ENCODE peak calls at places on chromosome 17, in seven cellular contexts. L is BE2C, U is A549, W is kidney, Y is colonic mucosa, D is prostate gland, K is GM10248. S is an unnamed sample.

GRCh38 chr17:80105762-80106161 is 4.4 kb downstream of the GAA start:
- DNase-seq in L (no peak), U (no peak), W (peak; percentile 74), Y (no peak), D (no peak), K (no peak), S (no peak)

GRCh38 chr17:7056386-7056785 is 12.5 kb upstream of the SLC16A11 start:
- DNase-seq in L (no peak), U (no peak), W (no peak), Y (no peak), D (no peak), K (no peak), S (no peak)

GRCh38 chr17:72407336-72408121 is 286.7 kb downstream of the SOX9 start:
- DNase-seq in L (peak; percentile 87), U (peak; percentile 93), W (peak; percentile 90), Y (peak; percentile 84), D (peak; percentile 88), K (peak; percentile 55), S (peak; percentile 69)

GRCh38 chr17:81711814-81712467 is at the start of gene SLC25A10:
- DNase-seq in L (peak; percentile 85), U (peak; percentile 87), W (peak; percentile 95), Y (peak; percentile 87), D (peak; percentile 49), K (peak; percentile 93), S (peak; percentile 95)

GRCh38 chr17:78360371-78361226 is 722 bp upstream of the SOCS3 start:
- DNase-seq in L (peak; percentile 95), U (peak; percentile 92), W (peak; percentile 98), Y (peak; percentile 99), D (peak; percentile 89), K (peak; percentile 91), S (peak; percentile 96)

GRCh38 chr17:49337900-49338299 is 24.1 kb downstream of the ZNF652 start:
- DNase-seq in L (no peak), U (no peak), W (no peak), Y (no peak), D (no peak), K (no peak), S (no peak)

GRCh38 chr17:77601054-77601979 is 357.2 kb upstream of the TNRC6C start:
- DNase-seq in L (no peak), U (no peak), W (peak; percentile 89), Y (no peak), D (no peak), K (no peak), S (no peak)

GRCh38 chr17:59505610-59506276 is 59.7 kb upstream of the DHX40 start:
- DNase-seq in L (no peak), U (no peak), W (no peak), Y (no peak), D (no peak), K (no peak), S (no peak)

GRCh38 chr17:82050152-82050760 is 1.4 kb downstream of the RFNG start:
- DNase-seq in L (no peak), U (no peak), W (peak; percentile 66), Y (no peak), D (no peak), K (no peak), S (no peak)

GRCh38 chr17:79721993-79722671 is 8.6 kb upstream of the ENPP7 start:
- DNase-seq in L (peak; percentile 47), U (peak; percentile 67), W (no peak), Y (no peak), D (no peak), K (no peak), S (peak; percentile 57)

GRCh38 chr17:57999496-58000017 is 7.5 kb downstream of the SRSF1 start:
- DNase-seq in L (no peak), U (peak; percentile 81), W (no peak), Y (no peak), D (peak; percentile 42), K (peak; percentile 40), S (no peak)

GRCh38 chr17:63834431-63835166 is 7.1 kb upstream of the FTSJ3 start:
- DNase-seq in L (peak; percentile 89), U (peak; percentile 95), W (peak; percentile 71), Y (no peak), D (peak; percentile 60), K (peak; percentile 66), S (peak; percentile 59)

GRCh38 chr17:39400547-39401411 is 647 bp downstream of the FBXL20 start:
- DNase-seq in L (no peak), U (no peak), W (peak; percentile 81), Y (peak; percentile 23), D (no peak), K (no peak), S (peak; percentile 12)

GRCh38 chr17:79320331-79320730 is 245.7 kb downstream of the ENGASE start:
- DNase-seq in L (no peak), U (no peak), W (no peak), Y (no peak), D (no peak), K (no peak), S (no peak)

GRCh38 chr17:62627219-62627903 is at the start of gene MRC2:
- DNase-seq in L (peak; percentile 68), U (peak; percentile 84), W (peak; percentile 93), Y (peak; percentile 50), D (peak; percentile 30), K (peak; percentile 67), S (no peak)

GRCh38 chr17:65359016-65359415 is 202.4 kb downstream of the AXIN2 start:
- DNase-seq in L (no peak), U (no peak), W (no peak), Y (no peak), D (no peak), K (no peak), S (no peak)

GRCh38 chr17:66941249-66941648 is 23.3 kb upstream of the CACNG4 start:
- DNase-seq in L (no peak), U (no peak), W (no peak), Y (no peak), D (no peak), K (no peak), S (no peak)

GRCh38 chr17:81553616-81554181 is 1.5 kb upstream of the FAAP100 start:
- DNase-seq in L (peak; percentile 60), U (peak; percentile 71), W (peak; percentile 83), Y (peak; percentile 39), D (no peak), K (no peak), S (no peak)

GRCh38 chr17:42674755-42675347 is 1.9 kb downstream of the PLEKHH3 start:
- DNase-seq in L (no peak), U (no peak), W (peak; percentile 78), Y (no peak), D (peak; percentile 22), K (no peak), S (peak; percentile 75)

GRCh38 chr17:13576661-13577526 is 24.8 kb downstream of the HS3ST3A1 start:
- DNase-seq in L (no peak), U (peak; percentile 20), W (no peak), Y (no peak), D (no peak), K (no peak), S (no peak)

GRCh38 chr17:49012893-49013255 is 15.7 kb downstream of the IGF2BP1 start:
- DNase-seq in L (no peak), U (no peak), W (no peak), Y (no peak), D (no peak), K (no peak), S (no peak)

DNA sequence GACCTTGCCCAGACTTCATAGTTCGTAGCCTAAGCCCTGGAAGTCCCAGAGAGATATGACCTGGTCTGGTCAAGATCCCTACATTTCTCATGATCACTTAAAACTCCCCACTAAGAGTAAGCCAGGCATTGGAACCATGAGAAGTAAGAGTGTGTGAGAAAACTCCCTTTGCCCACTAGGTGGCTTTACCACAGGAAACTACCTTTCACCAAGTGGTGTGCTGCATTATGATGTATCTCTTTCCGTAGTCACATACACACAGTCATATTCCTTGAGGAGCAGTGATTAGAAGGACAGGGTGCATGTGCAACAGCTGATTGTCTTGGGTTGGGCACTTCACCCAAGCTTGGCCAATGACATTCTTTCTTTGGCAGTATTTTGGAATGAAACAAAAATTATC is 639.3 kb downstream of the KCNJ2 start:
- DNase-seq in L (peak; percentile 8), U (peak; percentile 35), W (no peak), Y (no peak), D (no peak), K (no peak), S (no peak)
- TF ChIP-seq CTCF in L (peak; percentile 72), U (no peak), W (peak; percentile 9), Y (peak; percentile 16), D (no peak), K (no peak), S (no peak)

DNA sequence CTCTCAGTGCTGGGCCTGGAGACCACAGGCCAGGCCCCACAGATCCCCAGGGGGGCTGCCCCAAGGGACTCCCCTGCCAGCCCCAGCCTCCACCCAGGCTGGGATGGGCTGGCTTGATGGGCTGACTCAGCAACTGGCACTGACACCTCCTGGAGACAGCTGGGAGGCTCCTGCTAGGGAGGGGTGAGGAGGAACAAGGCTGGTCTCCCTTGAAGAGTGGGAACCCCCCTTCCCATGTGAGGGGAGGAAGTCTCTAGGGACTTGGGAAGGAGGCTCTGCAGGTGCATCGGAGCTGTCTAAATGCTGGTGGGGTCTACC is 10.4 kb downstream of the NHERF1 start:
- DNase-seq in L (peak; percentile 46), U (no peak), W (peak; percentile 70), Y (no peak), D (peak; percentile 55), K (no peak), S (no peak)
- TF ChIP-seq CTCF in L (no peak), U (no peak), W (no peak), Y (no peak), D (no peak), K (no peak), S (no peak)

DNA sequence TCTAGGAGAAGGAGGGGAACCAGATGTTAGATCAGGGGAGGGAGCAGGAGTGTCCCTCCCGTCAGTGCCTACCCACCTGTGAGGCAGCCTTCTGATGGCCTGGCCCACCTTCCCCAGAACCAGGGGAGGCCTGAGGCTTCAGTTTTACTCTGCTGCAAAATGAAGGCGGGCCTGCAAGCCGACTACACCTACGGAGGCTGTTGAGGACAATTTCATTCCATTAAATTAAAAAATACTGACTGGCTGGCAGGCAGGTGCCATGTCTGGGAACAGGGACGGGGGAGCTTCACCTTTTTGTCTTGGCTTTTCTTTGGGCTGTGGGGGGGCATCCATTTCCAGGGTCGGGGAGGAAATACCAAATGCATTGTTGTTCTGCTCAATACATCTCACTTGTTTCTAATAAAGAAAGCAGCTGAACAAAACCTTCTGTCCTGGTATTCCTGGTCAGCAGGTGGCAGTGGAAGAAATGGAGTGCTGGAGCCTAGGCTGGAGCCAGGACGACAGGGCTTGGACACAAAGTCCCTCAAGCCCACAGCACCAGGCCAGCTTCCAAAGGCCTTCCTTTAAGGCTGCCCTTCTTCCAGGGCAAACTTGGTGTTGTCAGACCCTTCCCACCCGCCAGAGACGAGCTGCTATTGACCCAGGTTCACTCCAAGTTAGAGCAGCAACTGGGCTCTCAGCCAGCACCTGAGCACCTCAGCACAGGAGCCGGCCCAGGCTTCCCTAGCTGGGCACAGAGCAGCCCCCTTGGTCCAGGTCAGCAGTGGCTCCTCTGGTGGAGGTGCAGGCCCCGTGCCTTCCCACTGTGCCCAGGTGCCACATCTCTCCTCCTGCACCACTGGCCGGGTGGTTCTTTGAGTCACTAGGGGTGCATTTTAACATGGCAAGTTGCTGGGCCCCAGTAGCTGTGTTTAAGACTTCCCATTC is 23.5 kb downstream of the PLCD3 start:
- DNase-seq in L (no peak), U (peak; percentile 51), W (no peak), Y (no peak), D (no peak), K (no peak), S (no peak)
- TF ChIP-seq CTCF in L (peak; percentile 20), U (peak; percentile 46), W (no peak), Y (no peak), D (no peak), K (no peak), S (no peak)

DNA sequence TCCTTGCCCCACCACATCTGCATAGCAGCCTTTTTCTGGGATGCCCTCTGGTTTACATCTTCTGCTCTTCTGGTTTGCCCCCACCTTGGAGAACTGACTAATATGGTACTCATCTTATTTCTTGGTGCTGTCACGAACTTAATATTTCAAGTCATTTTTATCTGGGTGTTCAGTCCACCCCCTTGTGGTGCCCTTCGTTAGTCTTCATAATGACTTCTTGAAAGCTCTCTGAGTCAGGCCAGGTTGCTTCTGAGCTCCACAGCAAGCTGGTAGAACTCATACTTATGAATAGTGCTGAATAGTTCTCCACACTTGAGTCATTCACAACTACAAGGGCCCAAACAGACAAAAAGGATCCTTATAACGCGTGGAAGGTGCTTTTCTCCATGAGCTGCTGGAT is 35.8 kb upstream of the TEKT3 start:
- DNase-seq in L (no peak), U (no peak), W (no peak), Y (no peak), D (no peak), K (no peak), S (no peak)
- TF ChIP-seq CTCF in L (no peak), U (no peak), W (no peak), Y (no peak), D (no peak), K (no peak), S (no peak)

S was measured in body of pancreas.